ENCODE peak calls at places on chromosome 1, in six cellular contexts. One of them, this sample, is unnamed.

GRCh38 chr1:22105611-22106207 is 37.2 kb downstream of the WNT4 start:
- DNase-seq in OCI-LY7: peak
- DNase-seq in suprapubic skin: no peak
- DNase-seq in mammary epithelial cell: peak
- DNase-seq in ovary: no peak
- DNase-seq in IMR-90: peak
- DNase-seq in this sample: peak

GRCh38 chr1:168535536-168535935 is 8.3 kb downstream of the XCL2 start:
- DNase-seq in OCI-LY7: no peak
- DNase-seq in suprapubic skin: no peak
- DNase-seq in mammary epithelial cell: no peak
- DNase-seq in ovary: no peak
- DNase-seq in IMR-90: no peak
- DNase-seq in this sample: no peak

GRCh38 chr1:174218983-174219382 is 59.7 kb downstream of the RABGAP1L start:
- DNase-seq in OCI-LY7: peak
- DNase-seq in suprapubic skin: no peak
- DNase-seq in mammary epithelial cell: no peak
- DNase-seq in ovary: no peak
- DNase-seq in IMR-90: no peak
- DNase-seq in this sample: no peak

GRCh38 chr1:74681449-74681848 is 7.9 kb upstream of the ERICH3 start:
- DNase-seq in OCI-LY7: no peak
- DNase-seq in suprapubic skin: no peak
- DNase-seq in mammary epithelial cell: no peak
- DNase-seq in ovary: no peak
- DNase-seq in IMR-90: no peak
- DNase-seq in this sample: no peak

GRCh38 chr1:79472067-79472656 is 465.6 kb upstream of the ADGRL4 start:
- DNase-seq in OCI-LY7: peak
- DNase-seq in suprapubic skin: no peak
- DNase-seq in mammary epithelial cell: no peak
- DNase-seq in ovary: no peak
- DNase-seq in IMR-90: no peak
- DNase-seq in this sample: no peak

GRCh38 chr1:94865369-94865768 is 45.2 kb downstream of the SLC44A3 start:
- DNase-seq in OCI-LY7: no peak
- DNase-seq in suprapubic skin: no peak
- DNase-seq in mammary epithelial cell: no peak
- DNase-seq in ovary: no peak
- DNase-seq in IMR-90: peak
- DNase-seq in this sample: no peak

GRCh38 chr1:231921951-231922350 is 295.4 kb downstream of the DISC1 start:
- DNase-seq in OCI-LY7: no peak
- DNase-seq in suprapubic skin: no peak
- DNase-seq in mammary epithelial cell: no peak
- DNase-seq in ovary: no peak
- DNase-seq in IMR-90: no peak
- DNase-seq in this sample: no peak

GRCh38 chr1:40030528-40031135 is 9.9 kb upstream of the CAP1 start:
- DNase-seq in OCI-LY7: no peak
- DNase-seq in suprapubic skin: no peak
- DNase-seq in mammary epithelial cell: peak
- DNase-seq in ovary: no peak
- DNase-seq in IMR-90: peak
- DNase-seq in this sample: no peak

GRCh38 chr1:8602471-8603219 is 214.8 kb downstream of the RERE start:
- DNase-seq in OCI-LY7: no peak
- DNase-seq in suprapubic skin: no peak
- DNase-seq in mammary epithelial cell: no peak
- DNase-seq in ovary: no peak
- DNase-seq in IMR-90: no peak
- DNase-seq in this sample: no peak
- H3K27ac ChIP-seq in OCI-LY7: no peak
- H3K27ac ChIP-seq in suprapubic skin: no peak
- H3K27ac ChIP-seq in mammary epithelial cell: no peak
- H3K27ac ChIP-seq in ovary: no peak
- H3K27ac ChIP-seq in IMR-90: no peak
- H3K27ac ChIP-seq in this sample: no peak

DNA sequence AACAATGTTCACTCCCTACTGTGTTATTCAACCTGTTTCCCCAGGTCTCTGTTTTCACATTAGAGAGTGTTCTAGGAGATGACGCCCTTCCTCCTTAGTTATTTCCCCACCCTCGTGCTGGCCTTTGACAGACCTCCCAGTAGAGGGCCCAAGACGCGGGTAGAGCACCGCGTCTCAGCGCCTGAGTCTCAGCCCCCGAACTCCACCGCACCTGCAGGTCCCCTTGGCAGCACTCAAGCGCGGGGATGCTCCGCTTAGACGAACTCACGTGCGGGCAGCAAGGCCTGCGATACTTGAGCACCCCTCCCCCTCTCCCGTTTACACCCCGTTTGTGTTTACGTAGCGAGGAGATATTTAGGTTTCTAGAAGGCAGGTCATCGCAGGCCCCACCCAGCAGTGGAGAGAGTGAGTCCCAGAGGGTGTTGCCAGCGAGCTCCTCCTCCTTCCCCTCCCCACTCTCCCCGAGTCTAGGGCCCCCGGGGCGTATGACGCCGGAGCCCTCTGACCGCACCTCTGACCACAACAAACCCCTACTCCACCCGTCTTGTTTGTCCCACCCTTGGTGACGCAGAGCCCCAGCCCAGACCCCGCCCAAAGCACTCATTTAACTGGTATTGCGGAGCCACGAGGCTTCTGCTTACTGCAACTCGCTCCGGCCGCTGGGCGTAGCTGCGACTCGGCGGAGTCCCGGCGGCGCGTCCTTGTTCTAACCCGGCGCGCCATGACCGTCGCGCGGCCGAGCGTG is at the start of gene CD55:
- DNase-seq in OCI-LY7: peak
- DNase-seq in suprapubic skin: peak
- DNase-seq in mammary epithelial cell: peak
- DNase-seq in ovary: peak
- DNase-seq in IMR-90: peak
- DNase-seq in this sample: peak
- TF ChIP-seq CTCF in OCI-LY7: peak
- TF ChIP-seq CTCF in suprapubic skin: peak
- TF ChIP-seq CTCF in mammary epithelial cell: peak
- TF ChIP-seq CTCF in ovary: no peak
- TF ChIP-seq CTCF in IMR-90: no peak
- TF ChIP-seq CTCF in this sample: peak

GRCh38 chr1:64195089-64195410 is 8.4 kb upstream of the UBE2U start:
- DNase-seq in OCI-LY7: no peak
- DNase-seq in suprapubic skin: no peak
- DNase-seq in mammary epithelial cell: no peak
- DNase-seq in ovary: no peak
- DNase-seq in IMR-90: no peak
- DNase-seq in this sample: no peak

GRCh38 chr1:64196074-64196869 is 7.2 kb upstream of the UBE2U start:
- DNase-seq in OCI-LY7: no peak
- DNase-seq in suprapubic skin: no peak
- DNase-seq in mammary epithelial cell: no peak
- DNase-seq in ovary: no peak
- DNase-seq in IMR-90: no peak
- DNase-seq in this sample: no peak

GRCh38 chr1:64194168-64195088 is 9.0 kb upstream of the UBE2U start:
- DNase-seq in OCI-LY7: no peak
- DNase-seq in suprapubic skin: no peak
- DNase-seq in mammary epithelial cell: no peak
- DNase-seq in ovary: no peak
- DNase-seq in IMR-90: no peak
- DNase-seq in this sample: no peak

GRCh38 chr1:64187646-64188045 is 15.8 kb upstream of the UBE2U start:
- DNase-seq in OCI-LY7: no peak
- DNase-seq in suprapubic skin: no peak
- DNase-seq in mammary epithelial cell: peak
- DNase-seq in ovary: no peak
- DNase-seq in IMR-90: no peak
- DNase-seq in this sample: no peak

GRCh38 chr1:64192290-64192689 is 11.1 kb upstream of the UBE2U start:
- DNase-seq in OCI-LY7: peak
- DNase-seq in suprapubic skin: no peak
- DNase-seq in mammary epithelial cell: no peak
- DNase-seq in ovary: no peak
- DNase-seq in IMR-90: no peak
- DNase-seq in this sample: no peak
- H3K27ac ChIP-seq in OCI-LY7: no peak
- H3K27ac ChIP-seq in suprapubic skin: no peak
- H3K27ac ChIP-seq in mammary epithelial cell: no peak
- H3K27ac ChIP-seq in ovary: no peak
- H3K27ac ChIP-seq in IMR-90: no peak
- H3K27ac ChIP-seq in this sample: no peak

GRCh38 chr1:7688659-7689058 is 82.4 kb upstream of the VAMP3 start:
- DNase-seq in OCI-LY7: no peak
- DNase-seq in suprapubic skin: no peak
- DNase-seq in mammary epithelial cell: no peak
- DNase-seq in ovary: no peak
- DNase-seq in IMR-90: no peak
- DNase-seq in this sample: no peak
- TF ChIP-seq CTCF in OCI-LY7: no peak
- TF ChIP-seq CTCF in suprapubic skin: no peak
- TF ChIP-seq CTCF in mammary epithelial cell: no peak
- TF ChIP-seq CTCF in ovary: no peak
- TF ChIP-seq CTCF in IMR-90: no peak
- TF ChIP-seq CTCF in this sample: no peak